ENCODE peak calls at places on chromosomes 2 and 18, in ten cellular contexts. M is NCI-H1417 treated with DMSO at 0.1 percent for 48 hours, Q is NB4, S is cardiac muscle cell, Z is iPS-NIHi11, P is fibroblast of pulmonary artery, H is EL, D is endothelial cell, J is WERI-Rb-1, V is AG20443. U is an unnamed sample.

GRCh38 chr2:128693630-128694029 is 375.0 kb upstream of the HS6ST1 start:
- DNase-seq in M (no peak), Q (no peak), S (no peak), Z (no peak), P (no peak), H (no peak), D (no peak), J (no peak), V (no peak), U (no peak)

GRCh38 chr18:32175265-32175664 is 14.6 kb upstream of the MEP1B start:
- DNase-seq in M (no peak), Q (no peak), S (no peak), Z (no peak), P (no peak), H (no peak), D (no peak), J (no peak), V (no peak), U (no peak)

GRCh38 chr2:145652051-145652450 is 1132.1 kb upstream of the ZEB2 start:
- DNase-seq in M (no peak), Q (peak; percentile 10), S (no peak), Z (no peak), P (peak; percentile 28), H (no peak), D (no peak), J (no peak), V (no peak), U (no peak)

GRCh38 chr2:39567507-39567906 is 98.2 kb upstream of the TMEM178A start:
- DNase-seq in M (no peak), Q (no peak), S (no peak), Z (no peak), P (peak; percentile 46), H (no peak), D (no peak), J (no peak), V (peak; percentile 8), U (no peak)

GRCh38 chr18:78240091-78240490 is 739.5 kb upstream of the SALL3 start:
- DNase-seq in M (no peak), Q (no peak), S (no peak), Z (no peak), P (no peak), H (no peak), D (no peak), J (peak; percentile 76), V (no peak), U (no peak)

GRCh38 chr2:200435379-200435778 is 74.5 kb downstream of the KCTD18 start:
- DNase-seq in M (no peak), Q (no peak), S (no peak), Z (no peak), P (peak; percentile 29), H (peak; percentile 80), D (no peak), J (no peak), V (peak; percentile 25), U (no peak)

GRCh38 chr18:79685971-79686370 is 6.4 kb downstream of the CTDP1 start:
- DNase-seq in M (no peak), Q (no peak), S (no peak), Z (no peak), P (no peak), H (no peak), D (no peak), J (no peak), V (no peak), U (no peak)

GRCh38 chr2:204604061-204604460 is 58.8 kb downstream of the PARD3B start:
- DNase-seq in M (no peak), Q (no peak), S (no peak), Z (no peak), P (peak; percentile 35), H (peak; percentile 26), D (no peak), J (no peak), V (no peak), U (no peak)

GRCh38 chr2:172944794-172945510 is 130.7 kb upstream of the MAP3K20 start:
- DNase-seq in M (no peak), Q (no peak), S (no peak), Z (no peak), P (no peak), H (no peak), D (no peak), J (no peak), V (no peak), U (no peak)

GRCh38 chr2:186949716-186950256 is 100.8 kb upstream of the ZSWIM2 start:
- DNase-seq in M (no peak), Q (no peak), S (no peak), Z (no peak), P (no peak), H (no peak), D (no peak), J (no peak), V (no peak), U (no peak)

GRCh38 chr2:120990451-120990871 is 254.8 kb downstream of the GLI2 start:
- DNase-seq in M (no peak), Q (peak; percentile 66), S (no peak), Z (no peak), P (peak; percentile 17), H (no peak), D (no peak), J (no peak), V (no peak), U (no peak)

GRCh38 chr2:108626993-108627392 is 92.3 kb upstream of the RANBP2 start:
- DNase-seq in M (no peak), Q (no peak), S (no peak), Z (no peak), P (no peak), H (no peak), D (no peak), J (no peak), V (no peak), U (no peak)

GRCh38 chr18:47912343-47912742 is 18.1 kb downstream of the SMAD2 start:
- DNase-seq in M (no peak), Q (no peak), S (no peak), Z (no peak), P (no peak), H (no peak), D (no peak), J (no peak), V (peak; percentile 13), U (no peak)

GRCh38 chr2:172995323-172996244 is 80.1 kb upstream of the MAP3K20 start:
- DNase-seq in M (no peak), Q (peak; percentile 44), S (peak; percentile 54), Z (peak; percentile 53), P (peak; percentile 95), H (peak; percentile 88), D (no peak), J (no peak), V (peak; percentile 87), U (no peak)

GRCh38 chr18:26618130-26618529 is 69.8 kb upstream of the KCTD1 start:
- DNase-seq in M (peak; percentile 11), Q (no peak), S (no peak), Z (no peak), P (no peak), H (no peak), D (no peak), J (no peak), V (no peak), U (no peak)

GRCh38 chr2:102841107-102841840 is 79.4 kb downstream of the TMEM182 start:
- DNase-seq in M (no peak), Q (peak; percentile 71), S (peak; percentile 76), Z (peak; percentile 69), P (peak; percentile 61), H (peak; percentile 25), D (peak; percentile 77), J (peak; percentile 48), V (peak; percentile 69), U (peak; percentile 66)

GRCh38 chr18:56221195-56222065 is 417.0 kb downstream of the TXNL1 start:
- DNase-seq in M (no peak), Q (no peak), S (no peak), Z (no peak), P (no peak), H (no peak), D (no peak), J (peak; percentile 70), V (no peak), U (no peak)

GRCh38 chr18:55781481-55781957 is 193.5 kb upstream of the TCF4 start:
- DNase-seq in M (peak; percentile 61), Q (peak; percentile 10), S (peak; percentile 59), Z (peak; percentile 51), P (peak; percentile 91), H (peak; percentile 72), D (peak; percentile 63), J (peak; percentile 76), V (peak; percentile 67), U (peak; percentile 40)

GRCh38 chr2:136135924-136136906 is 18.3 kb upstream of the CXCR4 start:
- DNase-seq in M (no peak), Q (peak; percentile 97), S (no peak), Z (no peak), P (no peak), H (no peak), D (no peak), J (no peak), V (no peak), U (no peak)

GRCh38 chr2:29983308-29983707 is 61.9 kb upstream of the ALK start:
- DNase-seq in M (no peak), Q (no peak), S (no peak), Z (no peak), P (no peak), H (no peak), D (no peak), J (no peak), V (no peak), U (no peak)

GRCh38 chr2:204625135-204625534 is 79.9 kb downstream of the PARD3B start:
- DNase-seq in M (no peak), Q (no peak), S (no peak), Z (no peak), P (peak; percentile 8), H (peak; percentile 39), D (no peak), J (no peak), V (no peak), U (no peak)

GRCh38 chr2:167237478-167237877 is 349.2 kb downstream of the XIRP2 start:
- DNase-seq in M (no peak), Q (no peak), S (no peak), Z (peak; percentile 17), P (no peak), H (no peak), D (no peak), J (no peak), V (no peak), U (no peak)

GRCh38 chr2:183105402-183106134 is 18.7 kb upstream of the NUP35 start:
- DNase-seq in M (no peak), Q (no peak), S (no peak), Z (no peak), P (no peak), H (peak; percentile 62), D (no peak), J (no peak), V (no peak), U (no peak)

GRCh38 chr18:58990720-58991119 is 126.0 kb downstream of the ZNF532 start:
- DNase-seq in M (no peak), Q (no peak), S (no peak), Z (no peak), P (no peak), H (no peak), D (no peak), J (no peak), V (no peak), U (no peak)

GRCh38 chr18:21656402-21656801 is 44.3 kb downstream of the SNRPD1 start:
- DNase-seq in M (no peak), Q (no peak), S (no peak), Z (no peak), P (peak; percentile 69), H (peak; percentile 37), D (no peak), J (no peak), V (peak; percentile 28), U (no peak)

GRCh38 chr18:12515550-12515949 is 107.8 kb downstream of the PRELID3A start:
- DNase-seq in M (no peak), Q (peak; percentile 29), S (no peak), Z (no peak), P (peak; percentile 5), H (no peak), D (no peak), J (no peak), V (peak; percentile 9), U (no peak)

GRCh38 chr2:177604291-177605065 is 211.9 kb downstream of the AGPS start:
- DNase-seq in M (no peak), Q (peak; percentile 72), S (peak; percentile 69), Z (peak; percentile 74), P (peak; percentile 82), H (peak; percentile 59), D (peak; percentile 50), J (peak; percentile 25), V (peak; percentile 74), U (peak; percentile 50)

GRCh38 chr2:141075753-141076152 is 1055.1 kb downstream of the LRP1B start:
- DNase-seq in M (no peak), Q (no peak), S (no peak), Z (no peak), P (no peak), H (no peak), D (no peak), J (no peak), V (no peak), U (no peak)

U was measured in HEK293T.